ENCODE peak calls at places on chromosomes 6 and 20, in five cellular contexts. T, F, Z, H and O are unnamed samples.

GRCh38 chr6:39897699-39898098 is 36.6 kb downstream of the MOCS1 start:
- DNase-seq in T (no peak), F (no peak), Z (no peak), H (no peak), O (no peak)

GRCh38 chr20:38435555-38435939 is 419 bp upstream of the SNHG17 start:
- DNase-seq in T (no peak), F (no peak), Z (peak), H (no peak), O (no peak)

GRCh38 chr20:29874476-29875202 is 1382.8 kb upstream of the DEFB115 start:
- DNase-seq in T (no peak), F (no peak), Z (no peak), H (no peak), O (no peak)

GRCh38 chr6:43856005-43856765 is 86.2 kb downstream of the VEGFA start:
- DNase-seq in T (no peak), F (no peak), Z (no peak), H (no peak), O (no peak)

GRCh38 chr6:13522639-13523038 is 35.2 kb upstream of the GFOD1 start:
- DNase-seq in T (no peak), F (no peak), Z (no peak), H (no peak), O (no peak)

GRCh38 chr20:21571841-21572690 is 58.2 kb upstream of the NKX2-2 start:
- DNase-seq in T (no peak), F (no peak), Z (no peak), H (peak), O (no peak)

GRCh38 chr20:36349384-36350170 is 43.4 kb downstream of the DLGAP4 start:
- DNase-seq in T (no peak), F (no peak), Z (no peak), H (no peak), O (no peak)

GRCh38 chr20:25439328-25439727 is 31.9 kb downstream of the GINS1 start:
- DNase-seq in T (no peak), F (no peak), Z (no peak), H (peak), O (no peak)

GRCh38 chr6:151493495-151494234 is at the start of gene CCDC170:
- DNase-seq in T (peak), F (peak), Z (no peak), H (no peak), O (peak)

GRCh38 chr6:70108230-70108629 is 194.7 kb downstream of the COL9A1 start:
- DNase-seq in T (no peak), F (no peak), Z (no peak), H (peak), O (no peak)

GRCh38 chr6:33199687-33200233 is 705 bp downstream of the RXRB start:
- DNase-seq in T (peak), F (peak), Z (no peak), H (peak), O (no peak)

GRCh38 chr6:149210376-149210775 is 107.1 kb upstream of the TAB2 start:
- DNase-seq in T (no peak), F (no peak), Z (no peak), H (no peak), O (no peak)

GRCh38 chr6:3822747-3823445 is 26.3 kb upstream of the FAM50B start:
- DNase-seq in T (no peak), F (no peak), Z (no peak), H (no peak), O (no peak)

GRCh38 chr6:122589115-122589514 is 21.1 kb upstream of the PKIB start:
- DNase-seq in T (no peak), F (no peak), Z (no peak), H (no peak), O (no peak)

GRCh38 chr6:69164564-69165252 is 529.6 kb downstream of the ADGRB3 start:
- DNase-seq in T (no peak), F (no peak), Z (no peak), H (no peak), O (no peak)

GRCh38 chr6:105992315-105992961 is 93.7 kb upstream of the PRDM1 start:
- DNase-seq in T (peak), F (peak), Z (peak), H (peak), O (peak)

GRCh38 chr20:48783533-48784272 is 44.1 kb downstream of the PREX1 start:
- DNase-seq in T (no peak), F (no peak), Z (no peak), H (peak), O (no peak)

GRCh38 chr6:127811939-127812338 is 88.9 kb downstream of the THEMIS start:
- DNase-seq in T (no peak), F (no peak), Z (no peak), H (no peak), O (no peak)

GRCh38 chr6:25482996-25483395 is 169.0 kb upstream of the SCGN start:
- DNase-seq in T (no peak), F (no peak), Z (no peak), H (no peak), O (no peak)

GRCh38 chr6:160124007-160124406 is 2.4 kb downstream of the SLC22A1 start:
- DNase-seq in T (no peak), F (no peak), Z (no peak), H (no peak), O (no peak)

GRCh38 chr6:160120087-160120486 is 1.5 kb upstream of the SLC22A1 start:
- DNase-seq in T (no peak), F (no peak), Z (no peak), H (no peak), O (no peak)

GRCh38 chr6:160121981-160122380 is 366 bp downstream of the SLC22A1 start:
- DNase-seq in T (no peak), F (no peak), Z (no peak), H (no peak), O (no peak)

GRCh38 chr6:160122744-160123143 is 1.1 kb downstream of the SLC22A1 start:
- DNase-seq in T (no peak), F (no peak), Z (peak), H (no peak), O (no peak)

GRCh38 chr6:160121558-160121957 is at the start of gene SLC22A1:
- DNase-seq in T (no peak), F (no peak), Z (no peak), H (no peak), O (no peak)
- H3K4me3 ChIP-seq in T (no peak), F (no peak), Z (no peak), H (no peak), O (no peak)

GRCh38 chr6:48109902-48110301 is 1.1 kb downstream of the PTCHD4 start:
- DNase-seq in T (no peak), F (no peak), Z (no peak), H (no peak), O (no peak)
- H3K4me3 ChIP-seq in T (peak), F (no peak), Z (peak), H (no peak), O (peak)

DNA sequence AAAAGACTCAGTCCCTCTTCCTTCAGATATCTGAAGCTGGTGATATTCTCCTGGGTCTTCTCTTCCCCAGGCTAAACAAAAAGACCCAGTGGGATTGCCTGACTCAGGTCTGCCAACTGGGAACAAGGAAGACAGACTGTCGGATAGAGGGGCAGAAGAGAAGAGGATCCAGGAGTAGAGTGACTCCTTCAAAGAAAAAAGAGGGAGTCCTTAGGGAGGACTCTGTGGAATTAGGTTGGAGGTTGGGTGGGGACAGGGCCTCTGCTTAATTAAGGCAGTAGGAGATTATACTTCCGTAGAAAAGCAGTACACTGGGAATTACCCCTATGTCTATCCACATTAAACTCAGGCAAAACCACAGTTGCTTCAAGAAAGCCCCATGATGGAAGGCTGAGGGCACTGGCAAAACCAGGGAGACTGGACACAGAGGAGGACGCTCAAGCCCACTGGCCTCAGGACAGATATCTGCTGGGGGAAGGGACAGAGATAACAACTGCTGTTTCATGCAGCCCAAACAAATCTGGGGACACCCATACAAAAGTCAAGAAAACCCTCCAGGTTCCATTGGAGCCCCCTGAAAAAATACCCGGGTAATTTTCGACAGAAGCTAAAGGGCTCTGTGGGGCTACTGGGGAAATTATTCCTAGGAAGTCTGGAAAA is 5.7 kb downstream of the BCL2L1 start:
- DNase-seq in T (no peak), F (no peak), Z (no peak), H (no peak), O (no peak)
- H3K4me3 ChIP-seq in T (peak), F (no peak), Z (no peak), H (peak), O (no peak)

DNA sequence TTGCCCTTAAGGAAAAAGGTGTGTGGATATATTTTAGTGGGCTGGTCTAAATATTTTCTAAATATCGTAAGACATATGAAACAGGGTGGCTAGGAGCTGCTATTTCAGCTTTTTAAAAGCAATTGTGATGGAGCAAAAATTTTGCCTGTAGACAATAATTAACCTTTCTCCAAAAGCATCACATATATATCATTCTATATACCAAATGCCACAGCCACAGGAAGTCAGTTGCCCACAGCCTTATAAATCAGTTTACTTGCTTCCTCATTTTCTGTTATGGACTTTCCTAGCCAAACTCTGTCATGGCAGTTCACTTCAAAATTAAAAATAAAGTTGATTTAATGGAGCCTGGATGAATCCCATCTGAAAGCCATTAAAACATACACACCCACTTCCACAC is 93.4 kb upstream of the NHSL1 start:
- DNase-seq in T (no peak), F (no peak), Z (no peak), H (peak), O (no peak)
- H3K4me3 ChIP-seq in T (peak), F (no peak), Z (peak), H (no peak), O (no peak)

GRCh38 chr6:17413313-17413750 is 19.9 kb downstream of the CAP2 start:
- DNase-seq in T (no peak), F (no peak), Z (no peak), H (no peak), O (no peak)

GRCh38 chr6:17421406-17421805 is 28.0 kb downstream of the CAP2 start:
- DNase-seq in T (no peak), F (no peak), Z (no peak), H (no peak), O (no peak)

GRCh38 chr6:17419189-17419575 is 25.8 kb downstream of the CAP2 start:
- DNase-seq in T (no peak), F (no peak), Z (no peak), H (no peak), O (no peak)

GRCh38 chr6:17418281-17419188 is 25.1 kb downstream of the CAP2 start:
- DNase-seq in T (no peak), F (no peak), Z (peak), H (no peak), O (no peak)

DNA sequence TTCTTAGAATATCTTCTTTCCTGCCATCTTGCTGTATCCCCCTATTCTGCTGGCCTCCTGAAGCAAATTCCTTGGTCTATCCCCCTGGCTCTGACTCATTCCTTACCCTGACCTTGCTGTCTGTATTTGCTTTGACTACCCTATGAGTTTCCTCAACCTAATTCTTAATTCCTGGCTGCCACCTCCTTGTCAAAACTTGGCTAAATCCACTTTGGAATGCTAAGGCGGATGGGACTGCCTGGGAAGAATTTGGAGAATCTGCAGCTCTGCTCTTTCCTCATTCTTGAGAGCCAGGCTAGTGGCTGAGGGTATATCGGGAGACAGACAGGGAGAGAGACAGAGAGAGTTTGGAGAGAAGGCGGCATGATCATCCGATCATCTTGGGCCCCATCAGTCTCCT is 24.4 kb downstream of the CAP2 start:
- DNase-seq in T (no peak), F (no peak), Z (peak), H (no peak), O (no peak)
- H3K4me3 ChIP-seq in T (peak), F (no peak), Z (no peak), H (no peak), O (no peak)

GRCh38 chr20:51497542-51498467 is 44.7 kb downstream of the NFATC2 start:
- DNase-seq in T (no peak), F (peak), Z (no peak), H (peak), O (no peak)
- H3K4me3 ChIP-seq in T (peak), F (no peak), Z (no peak), H (peak), O (no peak)

DNA sequence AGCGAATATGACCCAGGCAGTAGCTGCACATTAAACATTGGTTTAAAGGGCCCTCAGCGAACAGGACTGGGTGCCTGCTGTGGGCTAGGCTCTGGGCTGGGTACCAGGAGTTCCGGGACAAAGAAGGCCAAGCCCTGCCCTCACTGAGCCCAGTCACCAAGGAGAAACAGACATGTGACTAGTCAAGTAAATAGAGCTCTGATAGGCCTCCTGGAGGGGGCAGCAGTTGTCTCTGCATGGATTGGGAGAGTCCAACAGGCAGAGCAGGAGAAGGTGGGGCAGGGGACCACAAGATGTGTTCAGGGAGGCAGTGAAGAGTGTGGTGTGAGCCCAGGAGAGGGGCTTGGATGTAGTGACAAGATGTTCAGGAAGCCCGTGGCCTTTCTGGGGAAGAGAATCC is 3.1 kb downstream of the HM13 start:
- DNase-seq in T (peak), F (peak), Z (no peak), H (no peak), O (no peak)
- H3K4me3 ChIP-seq in T (no peak), F (no peak), Z (no peak), H (no peak), O (no peak)